ENCODE peak calls at places on chromosomes 16 and 17, in four cellular contexts. J is effector memory CD8-positive, alpha-beta T cell; A is NCI-H226; F is esophagus squamous epithelium. T is an unnamed sample.

GRCh38 chr16:54928421-54929089 is 2.1 kb upstream of the IRX5 start:
- DNase-seq in J (no peak), A (peak; percentile 19), F (no peak), T (no peak)

GRCh38 chr16:65991149-65991701 is 375.3 kb upstream of the CDH5 start:
- DNase-seq in J (no peak), A (no peak), F (no peak), T (no peak)

GRCh38 chr17:44673893-44674292 is 15.7 kb downstream of the CCDC43 start:
- DNase-seq in J (no peak), A (no peak), F (no peak), T (no peak)

GRCh38 chr17:49512296-49513043 is 17.4 kb downstream of the NGFR start:
- DNase-seq in J (no peak), A (no peak), F (no peak), T (no peak)

GRCh38 chr16:1047801-1048200 is 24.7 kb upstream of the SSTR5 start:
- DNase-seq in J (no peak), A (no peak), F (no peak), T (no peak)

GRCh38 chr16:83835972-83836566 is 28.3 kb downstream of the HSBP1 start:
- DNase-seq in J (no peak), A (peak; percentile 68), F (no peak), T (peak; percentile 37)

GRCh38 chr17:16462070-16462864 is 29.7 kb downstream of the LRRC75A start:
- DNase-seq in J (no peak), A (no peak), F (no peak), T (no peak)

GRCh38 chr16:85870159-85870558 is 28.8 kb upstream of the IRF8 start:
- DNase-seq in J (no peak), A (no peak), F (no peak), T (no peak)

GRCh38 chr17:64765191-64765889 is 103.2 kb upstream of the SMURF2 start:
- DNase-seq in J (no peak), A (no peak), F (no peak), T (no peak)

GRCh38 chr16:5187402-5187952 is 89.9 kb upstream of the EEF2KMT start:
- DNase-seq in J (no peak), A (no peak), F (no peak), T (no peak)

GRCh38 chr16:68844211-68844564 is 857 bp downstream of the TANGO6 start:
- DNase-seq in J (no peak), A (no peak), F (no peak), T (no peak)

GRCh38 chr17:42422412-42422957 is 571 bp downstream of the CAVIN1 start:
- DNase-seq in J (no peak), A (no peak), F (no peak), T (no peak)

GRCh38 chr17:39222866-39223834 is 2.6 kb downstream of the STAC2 start:
- DNase-seq in J (no peak), A (peak; percentile 61), F (no peak), T (no peak)

GRCh38 chr17:8732406-8733065 is 12.1 kb downstream of the CCDC42 start:
- DNase-seq in J (no peak), A (no peak), F (no peak), T (no peak)

GRCh38 chr16:70749006-70749678 is 51.8 kb downstream of the VAC14 start:
- DNase-seq in J (no peak), A (no peak), F (no peak), T (no peak)

T was measured in foreskin keratinocyte.